ENCODE peak calls at places on chromosomes 12 and 14, in seven cellular contexts. T is upper lobe of right lung, P is HepG2, D is heart right ventricle, N is epithelial cell of proximal tubule, W is fibroblast of lung, Z is cardiac muscle cell. O is an unnamed sample.

GRCh38 chr14:102500190-102500661 is 9.3 kb downstream of the ANKRD9 start:
- DNase-seq in T (peak), P (no peak), D (peak), N (no peak), W (peak), Z (peak), O (peak)

GRCh38 chr14:75522224-75522764 is at the start of gene BATF:
- DNase-seq in T (peak), P (no peak), D (no peak), N (no peak), W (no peak), Z (no peak), O (no peak)

GRCh38 chr12:10688042-10688441 is 14.2 kb upstream of the STYK1 start:
- DNase-seq in T (no peak), P (no peak), D (no peak), N (no peak), W (no peak), Z (no peak), O (no peak)

GRCh38 chr12:26938660-26939185 is 453 bp downstream of the FGFR1OP2 start:
- DNase-seq in T (no peak), P (peak), D (no peak), N (no peak), W (no peak), Z (no peak), O (no peak)

GRCh38 chr14:84340938-84341337 is 1189.0 kb upstream of the FLRT2 start:
- DNase-seq in T (no peak), P (no peak), D (no peak), N (no peak), W (peak), Z (peak), O (no peak)

GRCh38 chr14:88765130-88765529 is 27.6 kb downstream of the EML5 start:
- DNase-seq in T (no peak), P (no peak), D (no peak), N (peak), W (peak), Z (no peak), O (no peak)

GRCh38 chr12:86948851-86949250 is 692.7 kb upstream of the MGAT4C start:
- DNase-seq in T (no peak), P (no peak), D (no peak), N (no peak), W (peak), Z (peak), O (no peak)

GRCh38 chr12:124795081-124795948 is 68.3 kb downstream of the SCARB1 start:
- DNase-seq in T (no peak), P (no peak), D (no peak), N (no peak), W (no peak), Z (no peak), O (no peak)

GRCh38 chr14:30211326-30211725 is 283.7 kb upstream of the PRKD1 start:
- DNase-seq in T (no peak), P (no peak), D (no peak), N (no peak), W (peak), Z (peak), O (no peak)

GRCh38 chr14:69263771-69264170 is 3.8 kb downstream of the GALNT16 start:
- DNase-seq in T (no peak), P (no peak), D (no peak), N (no peak), W (no peak), Z (no peak), O (no peak)

GRCh38 chr12:112913038-112913688 is 6.4 kb downstream of the OAS1 start:
- DNase-seq in T (no peak), P (no peak), D (no peak), N (no peak), W (no peak), Z (no peak), O (no peak)

GRCh38 chr14:21748869-21749303 is 75.3 kb upstream of the OR4E1 start:
- DNase-seq in T (peak), P (peak), D (peak), N (no peak), W (no peak), Z (peak), O (no peak)

GRCh38 chr12:43858096-43858495 is 22.2 kb downstream of the TMEM117 start:
- DNase-seq in T (no peak), P (no peak), D (no peak), N (no peak), W (no peak), Z (no peak), O (no peak)

GRCh38 chr12:70258605-70259403 is 15.6 kb downstream of the CNOT2 start:
- DNase-seq in T (no peak), P (peak), D (no peak), N (no peak), W (no peak), Z (no peak), O (no peak)

GRCh38 chr12:91326043-91327027 is 143.7 kb upstream of the DCN start:
- DNase-seq in T (no peak), P (peak), D (peak), N (no peak), W (peak), Z (peak), O (no peak)

GRCh38 chr12:124544983-124545382 is 22.4 kb downstream of the NCOR2 start:
- DNase-seq in T (no peak), P (no peak), D (no peak), N (no peak), W (no peak), Z (no peak), O (no peak)

GRCh38 chr12:119202544-119202943 is 23.8 kb downstream of the HSPB8 start:
- DNase-seq in T (no peak), P (no peak), D (no peak), N (no peak), W (no peak), Z (no peak), O (no peak)

GRCh38 chr12:92582466-92582865 is 120.3 kb upstream of the PLEKHG7 start:
- DNase-seq in T (no peak), P (no peak), D (no peak), N (no peak), W (no peak), Z (no peak), O (no peak)

GRCh38 chr12:119685375-119685774 is 17.4 kb downstream of the PRKAB1 start:
- DNase-seq in T (no peak), P (no peak), D (no peak), N (no peak), W (no peak), Z (no peak), O (no peak)

GRCh38 chr12:88218293-88218692 is 76.2 kb downstream of the TMTC3 start:
- DNase-seq in T (no peak), P (no peak), D (no peak), N (no peak), W (no peak), Z (no peak), O (no peak)

GRCh38 chr14:23481362-23481970 is 12.0 kb downstream of the NGDN start:
- DNase-seq in T (no peak), P (no peak), D (no peak), N (no peak), W (peak), Z (peak), O (no peak)

GRCh38 chr14:98932436-98933325 is 339.3 kb downstream of the BCL11B start:
- DNase-seq in T (no peak), P (no peak), D (no peak), N (no peak), W (no peak), Z (no peak), O (no peak)

GRCh38 chr12:104596876-104597833 is 140.4 kb downstream of the CHST11 start:
- DNase-seq in T (no peak), P (no peak), D (no peak), N (no peak), W (peak), Z (no peak), O (no peak)

GRCh38 chr14:54220122-54220691 is 176.6 kb upstream of the CDKN3 start:
- DNase-seq in T (no peak), P (no peak), D (peak), N (no peak), W (no peak), Z (peak), O (no peak)

GRCh38 chr14:54219281-54220121 is 177.3 kb upstream of the CDKN3 start:
- DNase-seq in T (no peak), P (no peak), D (no peak), N (no peak), W (no peak), Z (no peak), O (no peak)

GRCh38 chr14:54221971-54222370 is 174.8 kb upstream of the CDKN3 start:
- DNase-seq in T (no peak), P (no peak), D (no peak), N (no peak), W (no peak), Z (no peak), O (no peak)

GRCh38 chr14:54221432-54221803 is 175.4 kb upstream of the CDKN3 start:
- DNase-seq in T (no peak), P (no peak), D (no peak), N (no peak), W (no peak), Z (no peak), O (no peak)

DNA sequence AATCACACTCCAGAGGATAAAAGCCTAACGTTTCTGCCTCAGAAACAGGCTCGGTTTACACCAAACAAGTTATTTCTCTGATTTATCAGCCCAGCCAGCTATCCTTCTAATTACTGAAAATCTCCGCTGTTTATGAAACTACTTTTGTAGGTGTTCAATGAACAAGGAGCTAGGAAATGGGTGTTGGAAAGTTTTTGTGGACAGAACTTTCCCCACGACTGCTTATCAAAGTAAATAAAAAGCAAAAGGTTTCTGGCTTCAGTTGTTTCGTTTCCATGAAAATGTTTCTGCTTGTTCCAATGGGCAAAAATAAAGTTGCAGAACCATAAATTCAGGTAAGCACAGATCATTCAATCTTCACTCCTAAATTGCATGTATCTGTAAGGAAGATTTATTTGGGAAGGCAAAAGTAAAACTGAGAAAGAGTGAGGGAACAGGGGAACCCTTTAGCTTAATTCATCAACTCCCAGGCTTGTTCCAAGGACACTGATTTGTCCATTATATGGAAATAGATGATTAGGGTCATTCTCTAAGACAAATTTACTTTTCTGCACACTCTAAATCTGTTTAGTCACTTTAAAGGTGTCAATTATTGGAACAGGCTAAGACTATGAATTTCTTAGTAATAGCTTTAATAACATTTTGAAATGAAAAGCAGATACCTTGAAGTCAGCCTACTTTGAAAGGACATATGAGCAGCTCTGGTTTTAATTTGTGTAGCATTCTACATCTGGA is 175.9 kb upstream of the CDKN3 start:
- DNase-seq in T (no peak), P (no peak), D (no peak), N (no peak), W (no peak), Z (no peak), O (no peak)
- H3K4me3 ChIP-seq in T (peak), P (no peak), D (peak), N (peak), W (peak), Z (peak), O (no peak)

DNA sequence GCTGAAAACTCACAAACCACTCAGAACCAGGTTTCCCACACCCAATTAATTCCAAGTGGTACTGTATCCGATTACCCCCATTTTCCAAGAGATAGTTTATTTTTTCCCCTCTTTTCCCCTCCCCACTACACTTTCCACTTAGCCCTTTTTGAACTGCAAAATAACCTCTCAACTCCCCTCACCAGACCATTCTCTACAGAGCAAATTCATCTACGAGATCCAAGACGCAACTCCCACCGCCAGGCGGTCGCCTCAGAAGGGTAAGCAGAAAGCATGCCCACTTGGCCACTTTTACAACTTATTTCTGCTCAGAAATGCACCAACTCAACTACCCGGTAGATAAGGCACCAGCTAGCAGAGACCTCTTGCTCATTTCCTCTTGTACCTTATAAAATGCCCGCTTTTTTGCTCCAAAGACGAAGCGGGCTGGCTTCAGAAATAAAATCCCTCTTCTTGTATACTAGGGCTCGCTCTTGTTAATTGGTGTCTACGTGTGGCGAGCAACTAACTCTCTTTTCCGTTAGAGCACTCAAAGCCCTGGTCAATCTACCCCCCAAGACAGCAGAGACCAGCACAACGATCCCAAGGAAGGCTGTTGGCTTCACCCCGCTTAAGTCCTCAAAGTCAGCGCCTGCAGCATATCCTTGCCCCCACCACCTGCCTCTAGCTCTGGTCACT is 910 bp upstream of the SRP54 start:
- DNase-seq in T (no peak), P (no peak), D (peak), N (peak), W (peak), Z (peak), O (no peak)
- TF ChIP-seq CTCF in T (peak), P (no peak), D (no peak), N (peak), W (peak), Z (peak), O (peak)

GRCh38 chr12:6772331-6772695 is at the start of gene LAG3:
- DNase-seq in T (no peak), P (no peak), D (no peak), N (no peak), W (no peak), Z (no peak), O (no peak)
- H3K4me3 ChIP-seq in T (no peak), P (no peak), D (no peak), N (no peak), W (no peak), Z (no peak), O (no peak)

GRCh38 chr14:103540816-103541493 is 12.0 kb downstream of the TRMT61A start:
- DNase-seq in T (no peak), P (no peak), D (no peak), N (no peak), W (no peak), Z (no peak), O (no peak)

GRCh38 chr14:103538291-103539055 is 9.5 kb downstream of the TRMT61A start:
- DNase-seq in T (no peak), P (no peak), D (peak), N (no peak), W (no peak), Z (no peak), O (no peak)

GRCh38 chr14:103537175-103537990 is 8.4 kb downstream of the TRMT61A start:
- DNase-seq in T (no peak), P (no peak), D (no peak), N (no peak), W (no peak), Z (no peak), O (no peak)

GRCh38 chr14:103541494-103541943 is 12.5 kb downstream of the TRMT61A start:
- DNase-seq in T (no peak), P (no peak), D (no peak), N (no peak), W (no peak), Z (no peak), O (no peak)

DNA sequence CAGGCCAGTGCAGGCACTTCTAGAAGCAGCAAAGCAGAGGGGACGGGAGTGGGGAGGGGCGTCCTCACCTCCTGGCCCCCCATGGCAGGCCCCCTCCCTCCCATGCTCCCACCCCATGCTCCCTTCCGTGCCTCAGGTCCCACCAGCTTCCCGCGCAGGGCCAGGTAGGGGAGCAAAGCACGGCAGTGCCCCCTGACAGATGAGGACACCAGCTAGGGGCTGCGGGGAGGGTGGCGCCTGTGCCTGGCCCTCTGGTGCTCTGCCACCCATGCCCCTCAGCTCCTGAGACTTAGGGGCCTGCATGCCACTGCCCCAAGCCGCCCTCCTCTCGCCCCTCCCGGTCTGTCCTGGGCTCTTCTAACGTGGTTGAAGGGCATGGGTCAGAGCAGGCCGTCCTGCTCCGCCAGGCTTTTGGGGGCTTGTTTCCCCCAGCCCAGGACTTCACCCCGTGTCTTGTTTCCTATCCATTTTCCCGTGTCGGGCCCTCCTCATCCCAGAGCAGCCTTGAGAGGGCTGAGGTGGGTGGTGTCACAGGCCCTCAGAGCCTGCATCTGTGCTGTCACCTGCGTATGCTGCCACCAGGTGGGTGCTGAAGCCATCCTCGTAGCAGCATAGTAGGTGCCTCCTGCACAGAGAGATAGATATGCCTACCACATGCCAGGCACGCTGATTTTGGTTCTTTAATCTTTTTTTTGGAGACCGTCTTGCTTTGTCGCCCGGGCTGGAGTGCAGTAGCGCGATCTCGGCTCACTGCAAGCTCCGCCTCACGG is 10.2 kb downstream of the TRMT61A start:
- DNase-seq in T (no peak), P (no peak), D (no peak), N (no peak), W (no peak), Z (no peak), O (no peak)
- TF ChIP-seq CTCF in T (no peak), P (peak), D (no peak), N (no peak), W (no peak), Z (no peak), O (no peak)

DNA sequence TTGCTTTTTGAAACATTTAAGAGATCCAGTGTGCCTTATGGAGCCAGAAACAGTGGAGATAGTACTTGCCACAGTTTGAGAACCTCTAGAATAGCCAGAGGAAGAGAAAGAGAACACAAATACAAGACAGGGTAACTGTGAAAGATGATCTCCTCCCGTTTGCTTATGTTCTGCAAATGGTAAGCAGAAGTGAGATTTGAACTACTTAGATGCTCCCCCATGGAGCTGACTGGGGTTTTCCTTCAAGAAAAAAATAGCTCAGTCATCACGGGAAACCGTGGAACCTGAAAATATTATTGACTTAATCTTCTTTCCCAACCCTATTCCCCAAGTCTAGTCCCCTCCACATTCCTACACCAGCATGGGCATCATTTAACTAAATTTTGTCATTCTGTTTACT is 87.1 kb downstream of the KIF21A start:
- DNase-seq in T (no peak), P (no peak), D (no peak), N (no peak), W (no peak), Z (no peak), O (no peak)
- H3K4me3 ChIP-seq in T (no peak), P (no peak), D (no peak), N (no peak), W (no peak), Z (no peak), O (no peak)

GRCh38 chr14:32382704-32383103 is 53.6 kb downstream of the AKAP6 start:
- DNase-seq in T (no peak), P (no peak), D (no peak), N (no peak), W (no peak), Z (peak), O (no peak)
- TF ChIP-seq CTCF in T (no peak), P (peak), D (peak), N (peak), W (peak), Z (peak), O (peak)

GRCh38 chr12:132406498-132407461 is 77.4 kb upstream of the GALNT9 start:
- DNase-seq in T (no peak), P (no peak), D (no peak), N (no peak), W (no peak), Z (no peak), O (no peak)
- H3K4me3 ChIP-seq in T (no peak), P (no peak), D (no peak), N (no peak), W (no peak), Z (no peak), O (no peak)

GRCh38 chr12:2691001-2691339 is 103.8 kb upstream of the FKBP4 start:
- DNase-seq in T (no peak), P (no peak), D (no peak), N (no peak), W (peak), Z (peak), O (no peak)
- TF ChIP-seq CTCF in T (peak), P (no peak), D (no peak), N (no peak), W (no peak), Z (peak), O (no peak)

DNA sequence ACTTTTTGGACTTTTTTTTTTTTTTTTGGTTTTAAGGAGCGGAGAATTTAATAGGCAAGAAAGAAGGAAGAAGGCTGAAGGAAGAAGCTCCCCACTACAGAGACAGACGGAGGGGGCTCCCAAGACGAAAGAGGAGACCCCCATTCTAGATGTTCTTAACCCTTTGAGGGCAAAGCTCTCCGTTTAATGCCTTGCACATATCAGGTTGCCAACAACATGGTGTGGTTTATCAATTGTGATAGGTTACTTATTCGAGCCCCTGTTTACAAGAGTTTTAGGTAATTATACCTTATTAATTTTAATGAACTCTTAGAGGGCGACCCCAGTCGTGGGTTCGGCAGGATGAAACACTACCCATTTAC is 1.2 kb upstream of the FBXO33 start:
- DNase-seq in T (no peak), P (no peak), D (no peak), N (no peak), W (no peak), Z (no peak), O (no peak)
- H3K4me3 ChIP-seq in T (peak), P (peak), D (peak), N (peak), W (peak), Z (peak), O (peak)

GRCh38 chr12:28367326-28367725 is 177.1 kb downstream of the CCDC91 start:
- DNase-seq in T (no peak), P (no peak), D (no peak), N (no peak), W (no peak), Z (no peak), O (no peak)
- TF ChIP-seq CTCF in T (no peak), P (no peak), D (no peak), N (no peak), W (no peak), Z (no peak), O (no peak)